ENCODE peak calls at places on chromosome 2, in ten cellular contexts. H, I, P, F, T, X, R, C, S and N are unnamed samples.

GRCh38 chr2:189221811-189222210 is 42.2 kb upstream of the COL5A2 start:
- DNase-seq in H (no peak), I (no peak), P (no peak), F (no peak), T (no peak), X (peak; percentile 57), R (no peak), C (peak; percentile 60), S (no peak), N (no peak)

GRCh38 chr2:1638281-1638860 is 105.9 kb downstream of the PXDN start:
- DNase-seq in H (no peak), I (no peak), P (no peak), F (no peak), T (no peak), X (no peak), R (no peak), C (no peak), S (no peak), N (no peak)

GRCh38 chr2:73907840-73908452 is 15.1 kb downstream of the ACTG2 start:
- DNase-seq in H (peak; percentile 79), I (peak; percentile 75), P (no peak), F (no peak), T (peak; percentile 73), X (peak; percentile 88), R (no peak), C (no peak), S (no peak), N (peak; percentile 84)

GRCh38 chr2:50148632-50149031 is 883.3 kb downstream of the NRXN1 start:
- DNase-seq in H (no peak), I (no peak), P (no peak), F (no peak), T (no peak), X (no peak), R (no peak), C (no peak), S (no peak), N (no peak)

GRCh38 chr2:70897203-70897976 is 38.3 kb upstream of the ATP6V1B1 start:
- DNase-seq in H (peak; percentile 65), I (no peak), P (no peak), F (no peak), T (no peak), X (no peak), R (no peak), C (no peak), S (no peak), N (no peak)

GRCh38 chr2:139814458-139814857 is 1034.3 kb upstream of the NXPH2 start:
- DNase-seq in H (no peak), I (no peak), P (no peak), F (no peak), T (no peak), X (no peak), R (no peak), C (no peak), S (no peak), N (no peak)

GRCh38 chr2:29749843-29750242 is 171.5 kb downstream of the ALK start:
- DNase-seq in H (no peak), I (no peak), P (no peak), F (no peak), T (no peak), X (no peak), R (no peak), C (no peak), S (no peak), N (no peak)

GRCh38 chr2:176669398-176670174 is 400.3 kb downstream of the MTX2 start:
- DNase-seq in H (no peak), I (peak; percentile 24), P (no peak), F (no peak), T (peak; percentile 10), X (no peak), R (no peak), C (no peak), S (no peak), N (no peak)

GRCh38 chr2:107545066-107545465 is 281.6 kb upstream of the RGPD4 start:
- DNase-seq in H (no peak), I (no peak), P (no peak), F (no peak), T (no peak), X (no peak), R (no peak), C (no peak), S (no peak), N (no peak)

GRCh38 chr2:170747921-170748320 is 22.3 kb upstream of the ERICH2 start:
- DNase-seq in H (no peak), I (no peak), P (no peak), F (no peak), T (no peak), X (peak; percentile 72), R (no peak), C (peak; percentile 96), S (no peak), N (no peak)

GRCh38 chr2:24855022-24855622 is 61.9 kb downstream of the CENPO start:
- DNase-seq in H (no peak), I (no peak), P (peak; percentile 30), F (no peak), T (no peak), X (peak; percentile 29), R (no peak), C (no peak), S (no peak), N (no peak)

GRCh38 chr2:69298862-69299261 is 88.2 kb downstream of the GFPT1 start:
- DNase-seq in H (no peak), I (no peak), P (no peak), F (no peak), T (no peak), X (peak; percentile 71), R (no peak), C (peak; percentile 23), S (no peak), N (no peak)

GRCh38 chr2:142472382-142472781 is 341.6 kb upstream of the LRP1B start:
- DNase-seq in H (no peak), I (no peak), P (no peak), F (no peak), T (no peak), X (no peak), R (no peak), C (no peak), S (no peak), N (no peak)

GRCh38 chr2:176398783-176399182 is 129.5 kb downstream of the MTX2 start:
- DNase-seq in H (no peak), I (no peak), P (no peak), F (no peak), T (no peak), X (peak; percentile 30), R (no peak), C (no peak), S (no peak), N (no peak)

GRCh38 chr2:202072226-202072625 is 829 bp upstream of the KIAA2012 start:
- DNase-seq in H (peak; percentile 71), I (no peak), P (no peak), F (no peak), T (no peak), X (no peak), R (no peak), C (no peak), S (no peak), N (no peak)
- TF ChIP-seq CTCF in H (peak; percentile 80), I (no peak), P (peak; percentile 40), F (peak; percentile 15), T (no peak), X (peak; percentile 31), R (peak; percentile 35), C (peak; percentile 23), S (peak; percentile 36), N (no peak)

GRCh38 chr2:149648282-149649030 is 60.9 kb upstream of the MMADHC start:
- DNase-seq in H (peak; percentile 58), I (no peak), P (no peak), F (peak; percentile 87), T (no peak), X (peak; percentile 93), R (no peak), C (peak; percentile 98), S (peak; percentile 18), N (no peak)

GRCh38 chr2:149651229-149651628 is 63.7 kb upstream of the MMADHC start:
- DNase-seq in H (no peak), I (no peak), P (no peak), F (no peak), T (no peak), X (no peak), R (no peak), C (no peak), S (no peak), N (no peak)

GRCh38 chr2:149650006-149650405 is 62.4 kb upstream of the MMADHC start:
- DNase-seq in H (no peak), I (no peak), P (no peak), F (no peak), T (no peak), X (no peak), R (no peak), C (no peak), S (no peak), N (no peak)

GRCh38 chr2:149645391-149645790 is 57.8 kb upstream of the MMADHC start:
- DNase-seq in H (no peak), I (no peak), P (no peak), F (no peak), T (no peak), X (peak; percentile 32), R (no peak), C (no peak), S (no peak), N (no peak)
- TF ChIP-seq CTCF in H (no peak), I (no peak), P (no peak), F (peak; percentile 23), T (no peak), X (peak; percentile 40), R (peak; percentile 26), C (peak; percentile 29), S (no peak), N (no peak)

GRCh38 chr2:181463573-181463972 is 6.4 kb downstream of the ITGA4 start:
- DNase-seq in H (no peak), I (no peak), P (no peak), F (no peak), T (no peak), X (no peak), R (no peak), C (no peak), S (no peak), N (no peak)

GRCh38 chr2:181462032-181462431 is 4.8 kb downstream of the ITGA4 start:
- DNase-seq in H (no peak), I (no peak), P (no peak), F (no peak), T (no peak), X (peak; percentile 27), R (no peak), C (no peak), S (no peak), N (peak; percentile 39)

GRCh38 chr2:181458881-181459280 is 1.7 kb downstream of the ITGA4 start:
- DNase-seq in H (no peak), I (no peak), P (no peak), F (no peak), T (no peak), X (no peak), R (no peak), C (peak; percentile 20), S (no peak), N (no peak)

GRCh38 chr2:181459646-181460045 is 2.5 kb downstream of the ITGA4 start:
- DNase-seq in H (no peak), I (no peak), P (no peak), F (no peak), T (no peak), X (no peak), R (no peak), C (peak; percentile 36), S (no peak), N (no peak)

GRCh38 chr2:181461056-181461630 is 4.0 kb downstream of the ITGA4 start:
- DNase-seq in H (no peak), I (no peak), P (no peak), F (no peak), T (no peak), X (no peak), R (no peak), C (no peak), S (no peak), N (peak; percentile 28)
- TF ChIP-seq CTCF in H (no peak), I (no peak), P (no peak), F (no peak), T (no peak), X (no peak), R (no peak), C (no peak), S (no peak), N (no peak)

GRCh38 chr2:143802871-143803650 is 673.8 kb downstream of the ARHGAP15 start:
- DNase-seq in H (no peak), I (peak; percentile 55), P (no peak), F (no peak), T (peak; percentile 61), X (no peak), R (no peak), C (no peak), S (no peak), N (peak; percentile 2)
- TF ChIP-seq CTCF in H (no peak), I (no peak), P (no peak), F (no peak), T (no peak), X (no peak), R (no peak), C (no peak), S (no peak), N (no peak)